ENCODE peak calls at places on chromosomes 4 and X, in five cellular contexts. B, T, I, P and G are unnamed samples. For H3K4me1, the result is how much of the 10 kb centered on the place peaks cover.

GRCh38 chr4:154566639-154567204 is 3.9 kb downstream of the FGB start:
- DNase-seq in B (no peak), T (no peak), I (peak), P (no peak), G (peak)

GRCh38 chr4:26763649-26764048 is 97.0 kb upstream of the STIM2 start:
- DNase-seq in B (no peak), T (no peak), I (no peak), P (no peak), G (no peak)

GRCh38 chr4:142044271-142044670 is 407.9 kb downstream of the IL15 start:
- DNase-seq in B (no peak), T (no peak), I (peak), P (no peak), G (no peak)

GRCh38 chr4:23921447-23921845 is 31.6 kb upstream of the PPARGC1A start:
- DNase-seq in B (no peak), T (no peak), I (no peak), P (no peak), G (no peak)

GRCh38 chr4:129239088-129239487 is 143.1 kb downstream of the C4orf33 start:
- DNase-seq in B (no peak), T (no peak), I (no peak), P (no peak), G (no peak)

GRCh38 chr4:55008166-55009056 is 117.0 kb downstream of the KDR start:
- DNase-seq in B (no peak), T (no peak), I (no peak), P (peak), G (no peak)

GRCh38 chrX:13476384-13476783 is 93.0 kb upstream of the EGFL6 start:
- DNase-seq in B (no peak), T (no peak), I (no peak), P (no peak), G (no peak)

GRCh38 chr4:158760866-158761265 is 8.0 kb upstream of the FNIP2 start:
- DNase-seq in B (no peak), T (no peak), I (peak), P (no peak), G (peak)

GRCh38 chrX:107669276-107669675 is 41.0 kb downstream of the PRPS1 start:
- DNase-seq in B (no peak), T (no peak), I (no peak), P (no peak), G (no peak)

GRCh38 chrX:41381685-41382084 is 47.7 kb downstream of the DDX3X start:
- DNase-seq in B (no peak), T (no peak), I (peak), P (peak), G (peak)

GRCh38 chrX:78886550-78886949 is 58.6 kb upstream of the P2RY10 start:
- DNase-seq in B (no peak), T (peak), I (no peak), P (no peak), G (no peak)

GRCh38 chr4:121057466-121057911 is 14.8 kb downstream of the NDNF start:
- DNase-seq in B (no peak), T (no peak), I (no peak), P (no peak), G (no peak)

GRCh38 chr4:166091146-166091545 is 218.1 kb downstream of the TLL1 start:
- DNase-seq in B (no peak), T (no peak), I (no peak), P (no peak), G (no peak)

GRCh38 chrX:118961866-118962560 is 12.4 kb upstream of the LONRF3 start:
- DNase-seq in B (no peak), T (no peak), I (no peak), P (no peak), G (no peak)
- H2AFZ ChIP-seq in B (no peak), T (no peak), I (no peak), P (no peak), G (no peak)

GRCh38 chrX:73977542-73978169 is 326.3 kb upstream of the ZCCHC13 start:
- DNase-seq in B (no peak), T (peak), I (no peak), P (no peak), G (no peak)
- TF ChIP-seq CTCF in B (no peak), T (no peak), I (no peak), P (no peak), G (no peak)

DNA sequence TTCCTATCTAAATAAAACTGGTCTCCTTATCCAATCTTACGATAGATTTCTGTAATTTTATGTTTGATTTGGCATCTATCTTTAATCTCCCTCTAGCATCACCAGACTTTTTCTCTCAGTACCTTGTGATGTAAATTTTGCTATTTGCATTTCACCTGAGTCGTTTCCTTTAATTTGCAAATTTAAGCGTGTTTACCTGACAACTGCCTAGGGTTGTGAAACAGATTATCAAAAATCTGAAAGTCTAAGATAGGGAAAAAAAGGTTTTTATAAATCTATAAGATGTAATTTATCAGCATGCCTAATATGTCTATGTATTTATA is 39.4 kb upstream of the TMPRSS11E start:
- DNase-seq in B (no peak), T (no peak), I (no peak), P (no peak), G (no peak)
- H3K4me1 ChIP-seq in B (under half), T (under half), I (under half), P (under half), G (under half)

GRCh38 chrX:115017455-115017854 is at the start of gene IL13RA2:
- DNase-seq in B (no peak), T (no peak), I (no peak), P (peak), G (no peak)

GRCh38 chrX:115011428-115011827 is 6.0 kb downstream of the IL13RA2 start:
- DNase-seq in B (no peak), T (no peak), I (no peak), P (no peak), G (no peak)

GRCh38 chrX:115018040-115018647 is 728 bp upstream of the IL13RA2 start:
- DNase-seq in B (no peak), T (peak), I (no peak), P (no peak), G (no peak)

GRCh38 chrX:115018944-115019343 is 1.5 kb upstream of the IL13RA2 start:
- DNase-seq in B (no peak), T (no peak), I (no peak), P (no peak), G (no peak)

GRCh38 chrX:115013705-115014104 is 3.7 kb downstream of the IL13RA2 start:
- DNase-seq in B (no peak), T (no peak), I (peak), P (peak), G (no peak)
- H2AFZ ChIP-seq in B (no peak), T (no peak), I (no peak), P (no peak), G (no peak)

DNA sequence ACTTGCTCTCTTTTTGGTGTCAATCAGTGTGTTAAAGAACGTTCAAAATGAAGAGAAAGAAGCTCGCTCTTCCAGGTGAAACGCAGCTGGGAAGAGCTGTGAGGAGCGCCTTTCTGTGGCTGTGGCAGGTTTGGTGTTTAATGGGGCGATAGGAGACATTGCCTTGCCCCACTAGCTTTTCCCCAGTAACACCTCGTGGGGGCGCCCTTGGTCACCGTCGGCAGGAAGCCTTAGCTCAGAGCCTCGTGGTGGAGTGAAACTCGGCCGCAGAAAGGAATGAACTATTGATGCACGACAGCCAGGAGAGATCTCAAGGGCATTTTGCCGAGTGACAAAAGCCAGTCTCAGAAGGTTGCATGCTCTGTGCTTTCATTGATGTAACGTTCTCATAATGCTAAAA is 65.1 kb downstream of the GPR143 start:
- DNase-seq in B (no peak), T (no peak), I (no peak), P (no peak), G (no peak)
- TF ChIP-seq CTCF in B (no peak), T (no peak), I (no peak), P (no peak), G (no peak)

DNA sequence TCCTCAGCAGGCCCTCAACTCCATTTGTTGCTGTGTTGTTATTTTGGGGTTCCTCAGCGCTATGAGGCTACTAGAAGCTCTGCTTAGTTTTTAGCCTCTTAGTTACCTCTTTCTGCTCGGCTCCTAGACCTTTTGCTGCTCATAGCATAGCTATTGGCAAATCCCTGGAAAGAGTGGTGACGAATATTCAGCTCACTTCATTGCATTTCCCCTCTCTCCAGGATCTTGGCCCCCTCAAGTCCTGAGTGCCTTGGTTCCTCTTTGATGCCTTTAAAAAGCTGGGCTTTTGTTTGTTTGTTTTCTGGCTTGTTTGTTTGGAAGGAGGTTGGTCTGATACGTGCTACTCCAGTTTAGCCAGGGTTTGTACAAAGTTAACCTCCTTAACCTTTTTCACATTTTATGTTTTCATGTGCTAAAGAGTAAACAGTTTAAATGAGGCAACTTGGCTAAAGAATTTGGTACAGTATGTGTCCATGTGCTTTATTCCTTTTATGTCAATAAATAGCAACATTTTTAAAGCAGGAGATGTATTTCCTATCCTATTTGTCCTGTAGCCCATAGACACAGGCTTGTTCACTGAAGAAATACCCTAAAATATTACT is 31.5 kb downstream of the SMAD1 start:
- DNase-seq in B (no peak), T (no peak), I (no peak), P (no peak), G (no peak)
- H3K4me1 ChIP-seq in B (under half), T (under half), I (under half), P (under half), G (under half)

GRCh38 chr4:56535915-56536314 is 30.3 kb downstream of the ARL9 start:
- DNase-seq in B (no peak), T (no peak), I (no peak), P (no peak), G (no peak)

GRCh38 chr4:56531823-56532222 is 26.2 kb downstream of the ARL9 start:
- DNase-seq in B (no peak), T (no peak), I (no peak), P (no peak), G (no peak)

GRCh38 chr4:56532239-56532638 is 26.6 kb downstream of the ARL9 start:
- DNase-seq in B (no peak), T (no peak), I (no peak), P (no peak), G (no peak)

GRCh38 chr4:56530269-56531148 is 24.9 kb downstream of the ARL9 start:
- DNase-seq in B (no peak), T (peak), I (peak), P (peak), G (peak)

DNA sequence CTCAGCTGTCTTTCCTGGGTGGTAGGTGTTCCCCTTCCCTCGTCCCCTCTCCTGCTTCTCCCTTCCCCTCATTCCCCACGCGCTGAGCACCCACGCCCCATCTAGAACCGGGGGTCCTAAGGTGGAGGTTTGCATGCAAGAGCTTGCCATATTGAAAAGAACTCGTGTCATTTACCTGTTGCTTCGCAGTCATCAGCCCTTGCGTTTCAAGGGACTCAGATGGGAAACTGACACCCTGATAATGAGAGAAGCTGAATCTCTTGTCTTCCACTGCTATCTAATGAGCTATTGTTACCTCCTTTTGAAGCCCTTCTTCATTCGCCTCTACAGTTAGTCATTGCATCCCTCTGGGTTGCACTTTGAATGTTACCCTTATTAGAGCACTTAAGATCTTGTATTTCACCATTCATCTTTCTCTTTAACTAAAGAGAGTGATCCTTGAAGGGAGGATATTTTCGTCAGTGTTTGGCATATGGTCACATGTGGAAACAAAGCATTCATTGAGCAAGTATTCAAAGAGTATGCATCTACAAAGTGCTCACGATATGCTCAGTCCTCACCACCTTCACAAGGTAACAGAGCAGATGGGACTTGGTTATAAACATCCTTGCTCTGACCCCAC is 25.7 kb downstream of the ARL9 start:
- DNase-seq in B (no peak), T (no peak), I (no peak), P (no peak), G (no peak)
- H2AFZ ChIP-seq in B (peak), T (peak), I (peak), P (peak), G (peak)

GRCh38 chr4:157291071-157291470 is 70.5 kb downstream of the GRIA2 start:
- DNase-seq in B (no peak), T (no peak), I (no peak), P (no peak), G (no peak)
- TF ChIP-seq CTCF in B (no peak), T (no peak), I (peak), P (no peak), G (peak)

GRCh38 chrX:153802513-153803045 is 8.1 kb downstream of the SSR4 start:
- DNase-seq in B (no peak), T (no peak), I (no peak), P (no peak), G (no peak)
- H3K4me1 ChIP-seq in B (under half), T (under half), I (under half), P (under half), G (under half)